ENCODE peak calls at places on chromosomes 3 and 15, in eight cellular contexts. M, A, O, C, Y, G, X and N are unnamed samples.

GRCh38 chr3:44712455-44713075 is at the start of gene ZNF502:
- DNase-seq in M (peak; percentile 87), A (peak; percentile 65), O (no peak), G (peak; percentile 53), Y (peak; percentile 84), C (peak; percentile 79), X (peak; percentile 55), N (peak; percentile 70)

GRCh38 chr3:13222891-13223573 is 149.8 kb upstream of the IQSEC1 start:
- DNase-seq in X (no peak), G (no peak), O (no peak), M (no peak), C (no peak), A (no peak), Y (no peak), N (no peak)

GRCh38 chr3:127052121-127052561 is 69.2 kb downstream of the PLXNA1 start:
- DNase-seq in X (no peak), C (no peak), Y (no peak), A (no peak), G (no peak), O (no peak), M (no peak), N (no peak)

GRCh38 chr15:31440754-31441298 is 114.2 kb downstream of the KLF13 start:
- DNase-seq in Y (peak; percentile 27), G (no peak), M (no peak), X (no peak), O (no peak), A (peak; percentile 66), C (peak; percentile 15), N (no peak)

GRCh38 chr15:99181544-99181943 is 67.8 kb downstream of the TTC23 start:
- DNase-seq in C (no peak), Y (no peak), X (no peak), G (no peak), A (no peak), O (no peak), M (no peak), N (no peak)

GRCh38 chr3:184556502-184557347 is 4.9 kb upstream of the EPHB3 start:
- DNase-seq in Y (no peak), X (no peak), A (peak; percentile 54), O (no peak), G (no peak), C (no peak), M (no peak), N (no peak)

GRCh38 chr3:40248591-40248990 is 60.9 kb upstream of the EIF1B start:
- DNase-seq in A (no peak), M (no peak), X (no peak), C (no peak), O (no peak), G (no peak), Y (no peak), N (no peak)

GRCh38 chr15:64870350-64870749 is 28.6 kb downstream of the PLEKHO2 start:
- DNase-seq in G (no peak), A (no peak), X (no peak), Y (no peak), C (no peak), M (no peak), O (no peak), N (no peak)

GRCh38 chr3:156826896-156827882 is 1.0 kb downstream of the LEKR1 start:
- DNase-seq in X (no peak), M (no peak), Y (no peak), C (no peak), A (no peak), O (no peak), G (no peak), N (no peak)

GRCh38 chr15:82239685-82240391 is 22.7 kb downstream of the EFL1 start:
- DNase-seq in M (no peak), X (no peak), G (no peak), A (no peak), Y (no peak), C (no peak), O (no peak), N (no peak)